ENCODE peak calls at places on chromosomes 13 and 19, in four cellular contexts. G is breast epithelium, K is astrocyte, V is WTC11. Q is an unnamed sample.

GRCh38 chr13:33677215-33677614 is 140.7 kb upstream of the RFC3 start:
- DNase-seq in K (no peak), V (no peak), G (no peak), Q (no peak)

GRCh38 chr13:113448545-113448884 is 4.8 kb downstream of the ADPRHL1 start:
- DNase-seq in K (no peak), G (no peak), V (no peak), Q (no peak)

GRCh38 chr19:33403221-33403972 is 29.9 kb downstream of the CEBPG start:
- DNase-seq in V (no peak), G (no peak), K (no peak), Q (no peak)

GRCh38 chr19:50330365-50331078 is 1.3 kb upstream of the KCNC3 start:
- DNase-seq in V (peak; percentile 96), K (no peak), G (peak; percentile 73), Q (peak; percentile 91)

GRCh38 chr19:50843701-50844221 is 10.4 kb upstream of the KLK15 start:
- DNase-seq in K (no peak), V (no peak), G (no peak), Q (no peak)

GRCh38 chr13:76271728-76272232 is 614.4 kb downstream of the KCTD12 start:
- DNase-seq in V (peak; percentile 10), K (no peak), G (no peak), Q (no peak)

GRCh38 chr19:8340341-8341096 is 2.5 kb downstream of the KANK3 start:
- DNase-seq in K (no peak), V (peak; percentile 39), G (no peak), Q (no peak)

GRCh38 chr13:66853559-66853958 is 376.6 kb downstream of the PCDH9 start:
- DNase-seq in K (no peak), G (no peak), V (no peak), Q (no peak)

GRCh38 chr13:84315527-84315926 is 433.3 kb upstream of the SLITRK1 start:
- DNase-seq in V (no peak), G (no peak), K (no peak), Q (no peak)

GRCh38 chr13:45932611-45933182 is 81.1 kb upstream of the SIAH3 start:
- DNase-seq in V (no peak), K (no peak), G (no peak), Q (no peak)

GRCh38 chr13:73200432-73200831 is 141.6 kb downstream of the KLF5 start:
- DNase-seq in K (peak; percentile 58), V (no peak), G (peak; percentile 30), Q (no peak)

GRCh38 chr13:99307648-99308339 is 595 bp upstream of the GPR183 start:
- DNase-seq in V (no peak), G (no peak), K (peak; percentile 87), Q (no peak)

GRCh38 chr19:39533003-39533512 is 406 bp upstream of the EID2B start:
- DNase-seq in V (no peak), G (no peak), K (no peak), Q (no peak)

GRCh38 chr13:49936943-49937273 is 768 bp upstream of the SPRYD7 start:
- DNase-seq in V (peak; percentile 22), K (no peak), G (no peak), Q (no peak)

GRCh38 chr13:84844473-84844872 is 954.7 kb downstream of the SLITRK6 start:
- DNase-seq in V (no peak), G (no peak), K (no peak), Q (no peak)

GRCh38 chr19:39236527-39236926 is 8.3 kb downstream of the IFNL3 start:
- DNase-seq in V (no peak), K (no peak), G (no peak), Q (no peak)

GRCh38 chr13:76812206-76812882 is 73.9 kb downstream of the KCTD12 start:
- DNase-seq in G (peak; percentile 21), V (no peak), K (no peak), Q (no peak)

GRCh38 chr13:25503856-25504255 is 132.1 kb downstream of the ATP8A2 start:
- DNase-seq in V (no peak), K (no peak), G (no peak), Q (no peak)

GRCh38 chr13:80312967-80313366 is 28.0 kb downstream of the SPRY2 start:
- DNase-seq in V (no peak), G (no peak), K (no peak), Q (no peak)

GRCh38 chr19:942133-942645 is 16.4 kb downstream of the ARID3A start:
- DNase-seq in G (no peak), V (no peak), K (no peak), Q (no peak)

GRCh38 chr13:43545317-43545874 is 241.4 kb downstream of the ENOX1 start:
- DNase-seq in G (no peak), K (no peak), V (no peak), Q (no peak)

GRCh38 chr19:8655340-8655709 is 24.9 kb downstream of the NFILZ start:
- DNase-seq in V (no peak), K (no peak), G (no peak), Q (no peak)

GRCh38 chr19:30870861-30871260 is 478.4 kb downstream of the TSHZ3 start:
- DNase-seq in G (no peak), K (no peak), V (no peak), Q (no peak)

GRCh38 chr19:21908066-21908465 is 72.1 kb upstream of the ZNF43 start:
- DNase-seq in K (no peak), V (no peak), G (no peak), Q (no peak)

GRCh38 chr19:33470040-33470330 is 51.6 kb downstream of the PEPD start:
- DNase-seq in V (no peak), G (no peak), K (no peak), Q (no peak)

GRCh38 chr13:76872686-76873085 is 13.5 kb downstream of the KCTD12 start:
- DNase-seq in K (no peak), V (no peak), G (no peak), Q (no peak)

GRCh38 chr19:35755550-35756371 is 1.1 kb downstream of the HSPB6 start:
- DNase-seq in V (peak; percentile 15), G (peak; percentile 60), K (no peak), Q (no peak)

GRCh38 chr19:29401712-29402421 is 123.9 kb upstream of the VSTM2B start:
- DNase-seq in V (no peak), K (no peak), G (no peak), Q (no peak)
- TF ChIP-seq CTCF in V (no peak), K (no peak), G (no peak), Q (no peak)

GRCh38 chr19:10634881-10635463 is 9.6 kb downstream of the SLC44A2 start:
- DNase-seq in V (no peak), K (no peak), G (no peak), Q (no peak)
- TF ChIP-seq CTCF in V (no peak), K (no peak), G (no peak), Q (no peak)

GRCh38 chr13:52703482-52703881 is 36.1 kb downstream of the CNMD start:
- DNase-seq in G (no peak), V (no peak), K (no peak), Q (no peak)

GRCh38 chr13:52701728-52702480 is 37.7 kb downstream of the CNMD start:
- DNase-seq in K (no peak), V (no peak), G (no peak), Q (no peak)

GRCh38 chr13:52711277-52711676 is 28.3 kb downstream of the CNMD start:
- DNase-seq in G (no peak), V (peak; percentile 40), K (no peak), Q (no peak)

GRCh38 chr13:52706074-52706473 is 33.5 kb downstream of the CNMD start:
- DNase-seq in G (no peak), V (no peak), K (no peak), Q (no peak)

DNA sequence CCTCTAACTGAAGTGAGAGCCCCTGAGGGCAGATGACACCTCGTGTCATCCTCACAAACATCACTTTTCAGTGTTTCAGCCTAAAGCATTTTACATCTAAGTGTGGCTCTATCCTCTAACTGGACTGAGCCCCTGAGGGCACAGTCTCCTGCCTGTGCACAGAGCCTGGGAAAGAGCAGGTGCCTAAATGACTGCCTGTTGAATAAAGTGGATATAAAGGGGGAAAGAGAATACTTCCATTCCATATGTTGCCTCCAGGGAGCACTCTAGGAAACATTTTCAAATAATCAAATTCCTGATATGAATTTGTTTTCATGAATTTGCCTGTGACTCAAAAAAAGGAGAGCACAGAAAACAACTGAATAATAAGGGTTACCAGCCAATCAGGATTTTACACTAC is 32.2 kb downstream of the CNMD start:
- DNase-seq in K (no peak), G (no peak), V (no peak), Q (no peak)
- TF ChIP-seq CTCF in K (no peak), G (no peak), V (no peak), Q (peak; percentile 49)

DNA sequence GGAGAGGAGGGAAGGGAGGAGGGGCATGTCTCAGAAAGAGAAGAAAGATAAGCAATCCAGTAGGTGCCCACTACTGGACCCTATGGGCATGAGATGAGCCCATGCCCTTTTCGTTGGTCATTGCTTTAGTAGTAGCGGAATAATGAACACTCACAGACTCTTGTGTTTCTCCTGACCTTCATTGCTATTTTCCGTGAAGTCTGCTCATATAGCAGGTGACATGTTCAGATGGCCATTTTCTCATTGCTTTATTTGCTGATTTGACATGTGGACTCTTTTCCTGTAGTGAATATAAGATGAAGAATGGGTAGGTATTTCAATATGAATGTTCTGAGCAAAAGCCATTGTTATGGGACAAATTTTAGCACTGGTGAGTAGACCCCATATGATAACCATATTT is 16.4 kb downstream of the WDFY2 start:
- DNase-seq in K (no peak), V (no peak), G (no peak), Q (no peak)
- TF ChIP-seq CTCF in K (no peak), V (no peak), G (no peak), Q (no peak)

GRCh38 chr19:53365899-53366493 is 491 bp downstream of the ZNF525 start:
- DNase-seq in K (peak; percentile 0), V (peak; percentile 42), G (no peak), Q (no peak)

DNA sequence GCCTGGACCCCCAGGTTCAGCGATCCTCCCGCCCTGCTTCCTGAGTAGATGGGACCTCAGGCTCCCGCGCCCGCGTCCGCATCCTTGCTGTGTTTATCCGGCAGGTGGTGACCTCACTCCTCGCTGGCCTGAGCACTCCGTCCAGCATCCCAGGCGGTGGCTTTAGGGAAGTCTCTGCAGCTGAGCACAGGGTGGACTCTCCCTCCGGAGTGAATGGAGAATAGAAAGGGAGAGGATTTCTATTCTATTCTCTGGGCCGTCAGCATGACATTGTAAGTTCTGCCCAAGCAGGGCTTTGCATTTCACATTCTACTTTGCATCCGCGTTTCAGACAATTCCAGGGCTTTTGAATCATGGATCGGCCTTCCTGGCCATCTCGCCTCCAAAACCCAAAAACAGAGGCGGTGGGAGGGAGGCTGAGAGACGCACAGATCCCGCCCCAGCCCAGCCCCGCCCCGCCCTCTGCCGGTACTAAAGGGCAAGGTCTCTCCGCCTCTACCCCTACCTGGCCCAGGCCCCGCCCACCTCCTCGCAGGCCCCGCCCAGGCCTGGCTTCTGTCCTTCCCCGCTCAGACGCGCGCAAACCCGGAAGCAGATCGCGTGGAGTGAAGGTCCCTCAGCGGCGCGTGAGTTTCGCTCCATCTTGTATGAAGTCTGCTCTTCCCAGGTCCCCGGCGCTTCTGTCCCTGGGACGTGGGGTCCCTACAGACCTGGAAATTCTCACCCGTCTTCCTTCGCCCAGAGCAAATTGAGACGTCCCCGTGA is at the start of gene ZNF525:
- DNase-seq in V (peak; percentile 95), G (peak; percentile 91), K (peak; percentile 46), Q (peak; percentile 95)
- TF ChIP-seq CTCF in V (peak; percentile 69), G (no peak), K (no peak), Q (peak; percentile 61)

Q was measured in type B pancreatic cell.